ENCODE peak calls at places on chromosome 17, in seven cellular contexts. T, Y, P, B, A, F and L are unnamed samples.

GRCh38 chr17:76421054-76421427 is 31.9 kb downstream of the UBE2O start:
- DNase-seq in F (no peak), T (peak), B (no peak), P (no peak), Y (no peak), A (no peak), L (no peak)

GRCh38 chr17:21385281-21385845 is 9.2 kb downstream of the KCNJ12 start:
- DNase-seq in Y (no peak), T (no peak), A (no peak), P (no peak), B (no peak), F (no peak), L (no peak)

GRCh38 chr17:29068828-29069227 is 25.9 kb downstream of the PIPOX start:
- DNase-seq in F (no peak), B (no peak), A (no peak), Y (no peak), P (no peak), T (no peak), L (no peak)

GRCh38 chr17:38417210-38417951 is 10.9 kb upstream of the ARHGAP23 start:
- DNase-seq in F (no peak), T (no peak), B (peak), Y (no peak), P (no peak), A (no peak), L (no peak)

GRCh38 chr17:81700353-81701287 is 2.5 kb upstream of the MRPL12 start:
- DNase-seq in T (no peak), F (no peak), A (no peak), B (no peak), P (no peak), Y (no peak), L (no peak)

GRCh38 chr17:72121164-72122001 is 563 bp downstream of the SOX9 start:
- DNase-seq in F (peak), Y (peak), B (no peak), A (no peak), T (peak), P (peak), L (no peak)

GRCh38 chr17:82247856-82248671 is 19.2 kb downstream of the SLC16A3 start:
- DNase-seq in A (no peak), F (no peak), T (no peak), B (no peak), Y (no peak), P (no peak), L (no peak)

GRCh38 chr17:68457168-68457538 is at the start of gene WIPI1:
- DNase-seq in T (no peak), A (no peak), P (no peak), B (peak), F (no peak), Y (no peak), L (peak)

GRCh38 chr17:69512946-69513345 is 98.4 kb downstream of the MAP2K6 start:
- DNase-seq in A (no peak), B (no peak), T (no peak), F (no peak), Y (no peak), P (no peak), L (no peak)